ENCODE peak calls at places on chromosome 10, in eight cellular contexts. F is cardiac fibroblast, U is AG10803, W is psoas muscle, Y is upper lobe of right lung, C is WERI-Rb-1, D is choroid plexus epithelial cell, H is fibroblast of the aortic adventitia. L is an unnamed sample.
A peak's percentile ranks its signal among the peaks of the same experiment; 100 is the strongest.

GRCh38 chr10:70778267-70778924 is 6.8 kb downstream of the TBATA start:
- DNase-seq in F (no peak), U (no peak), W (no peak), Y (no peak), C (no peak), D (no peak), H (no peak), L (no peak)

GRCh38 chr10:72729528-72729927 is 37.6 kb downstream of the MCU start:
- DNase-seq in F (peak; percentile 49), U (peak; percentile 37), W (no peak), Y (no peak), C (no peak), D (no peak), H (peak; percentile 53), L (no peak)

GRCh38 chr10:79070611-79071534 is 2.1 kb downstream of the ZMIZ1 start:
- DNase-seq in F (peak; percentile 83), U (peak; percentile 91), W (peak; percentile 97), Y (peak; percentile 95), C (peak; percentile 53), D (peak; percentile 76), H (peak; percentile 97), L (peak; percentile 84)

GRCh38 chr10:30368065-30368718 is 19.1 kb upstream of the MTPAP start:
- DNase-seq in F (no peak), U (peak; percentile 49), W (no peak), Y (no peak), C (no peak), D (peak; percentile 59), H (peak; percentile 49), L (peak; percentile 20)

GRCh38 chr10:14588084-14588937 is 186.4 kb downstream of the FAM107B start:
- DNase-seq in F (peak; percentile 96), U (peak; percentile 98), W (no peak), Y (no peak), C (no peak), D (peak; percentile 92), H (peak; percentile 88), L (peak; percentile 98)

GRCh38 chr10:132136097-132136521 is 50.6 kb upstream of the DPYSL4 start:
- DNase-seq in F (no peak), U (no peak), W (peak; percentile 49), Y (peak; percentile 51), C (no peak), D (no peak), H (no peak), L (no peak)

GRCh38 chr10:97138174-97138573 is 47.6 kb downstream of the SLIT1 start:
- DNase-seq in F (no peak), U (no peak), W (no peak), Y (no peak), C (peak; percentile 82), D (no peak), H (no peak), L (no peak)

GRCh38 chr10:25965584-25965983 is 31.6 kb downstream of the MYO3A start:
- DNase-seq in F (no peak), U (no peak), W (no peak), Y (no peak), C (no peak), D (no peak), H (no peak), L (no peak)

GRCh38 chr10:22436526-22436892 is 91.2 kb downstream of the SPAG6 start:
- DNase-seq in F (no peak), U (no peak), W (no peak), Y (no peak), C (no peak), D (no peak), H (no peak), L (no peak)

GRCh38 chr10:81116201-81116600 is 578.5 kb downstream of the SH2D4B start:
- DNase-seq in F (no peak), U (no peak), W (no peak), Y (no peak), C (no peak), D (no peak), H (no peak), L (no peak)

GRCh38 chr10:29648114-29648982 is 13.6 kb upstream of the SVIL start:
- DNase-seq in F (peak; percentile 75), U (peak; percentile 41), W (no peak), Y (no peak), C (no peak), D (no peak), H (peak; percentile 68), L (peak; percentile 90)

GRCh38 chr10:103856497-103857175 is 1.3 kb upstream of the SH3PXD2A start:
- DNase-seq in F (no peak), U (no peak), W (no peak), Y (no peak), C (no peak), D (no peak), H (no peak), L (no peak)

GRCh38 chr10:103854687-103855423 is 521 bp downstream of the SH3PXD2A start:
- DNase-seq in F (peak; percentile 50), U (peak; percentile 48), W (peak; percentile 77), Y (no peak), C (peak; percentile 48), D (no peak), H (peak; percentile 41), L (no peak)

GRCh38 chr10:103855424-103855823 is at the start of gene SH3PXD2A:
- DNase-seq in F (no peak), U (peak; percentile 24), W (peak; percentile 70), Y (peak; percentile 74), C (peak; percentile 59), D (no peak), H (no peak), L (peak; percentile 64)

GRCh38 chr10:103854265-103854686 is 1.1 kb downstream of the SH3PXD2A start:
- DNase-seq in F (peak; percentile 44), U (peak; percentile 26), W (no peak), Y (no peak), C (peak; percentile 30), D (no peak), H (peak; percentile 33), L (peak; percentile 76)

DNA sequence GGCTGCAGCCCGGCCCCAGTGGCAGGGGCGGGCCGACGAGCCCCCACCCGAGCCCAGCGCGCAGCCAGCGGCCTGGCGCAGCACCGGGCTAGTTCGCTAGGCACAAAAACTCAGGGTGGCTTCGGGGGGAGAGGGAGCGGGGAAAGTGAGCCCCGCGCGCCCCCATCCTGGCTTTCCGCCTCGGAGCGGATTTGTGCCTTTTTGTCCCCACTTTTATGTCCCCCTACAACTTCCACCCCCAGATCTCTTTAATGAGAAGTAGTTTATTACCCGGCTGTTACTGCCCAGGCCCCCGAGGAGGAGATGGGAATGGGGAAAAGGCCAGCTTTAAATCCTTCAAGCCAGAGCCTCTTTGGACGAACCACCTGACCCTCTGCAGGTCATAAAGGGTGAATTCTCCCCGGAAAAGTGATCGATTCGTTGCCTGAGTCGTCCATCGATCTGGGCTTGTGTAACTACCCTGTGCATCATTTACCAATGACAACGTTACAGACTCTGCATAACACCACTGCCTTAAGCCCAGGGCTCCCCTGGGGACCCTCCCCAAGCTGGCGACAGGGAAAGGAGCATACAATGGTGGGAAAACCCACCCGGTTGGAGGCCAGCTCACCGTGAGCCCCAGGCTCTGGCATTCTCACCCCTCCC is 598 bp upstream of the SH3PXD2A start:
- DNase-seq in F (no peak), U (no peak), W (no peak), Y (no peak), C (no peak), D (no peak), H (no peak), L (no peak)
- H3K4me3 ChIP-seq in F (peak overlapping the region; percentile 74), U (peak overlapping the region; percentile 81), W (peak overlapping the region; percentile 96), Y (peak overlapping the region; percentile 69), C (peak overlapping the region; percentile 58), D (peak overlapping the region; percentile 54), H (peak overlapping the region; percentile 74), L (peak overlapping the region; percentile 78)

DNA sequence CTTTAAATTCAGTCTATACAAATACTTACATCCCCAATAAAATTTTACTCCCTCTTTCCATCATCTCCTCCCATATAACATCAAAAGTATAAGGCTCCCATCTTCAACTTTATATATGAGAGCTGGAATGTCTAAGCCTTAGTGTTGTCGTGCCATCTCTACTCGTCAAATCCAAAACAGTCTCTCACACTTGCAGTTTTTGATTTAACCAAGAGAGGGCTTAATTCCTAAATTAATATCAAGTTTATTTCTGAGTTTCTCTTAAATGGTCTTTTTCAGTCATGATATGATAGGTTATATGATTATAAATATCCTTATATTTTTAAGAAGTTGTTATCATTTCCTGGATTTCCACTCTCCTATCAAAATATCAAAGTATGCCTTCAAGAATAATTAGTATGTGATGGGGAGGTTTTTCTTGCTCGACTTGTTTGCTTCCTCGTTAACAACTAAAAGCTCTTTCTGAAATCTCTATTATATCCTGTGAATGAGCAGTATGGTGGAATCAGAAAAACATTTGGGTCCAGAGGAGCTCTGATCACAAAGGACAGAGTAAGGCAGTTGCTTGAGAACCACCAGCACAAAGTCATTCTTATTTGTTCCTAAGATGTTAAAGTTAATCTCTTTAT is 12.5 kb upstream of the LIPK start:
- DNase-seq in F (peak; percentile 40), U (peak; percentile 8), W (no peak), Y (no peak), C (no peak), D (peak; percentile 39), H (peak; percentile 49), L (peak; percentile 53)
- TF ChIP-seq CTCF in F (peak; percentile 33), U (peak; percentile 42), W (no peak), Y (peak; percentile 23), C (no peak), D (peak; percentile 44), H (peak; percentile 47), L (peak; percentile 16)

DNA sequence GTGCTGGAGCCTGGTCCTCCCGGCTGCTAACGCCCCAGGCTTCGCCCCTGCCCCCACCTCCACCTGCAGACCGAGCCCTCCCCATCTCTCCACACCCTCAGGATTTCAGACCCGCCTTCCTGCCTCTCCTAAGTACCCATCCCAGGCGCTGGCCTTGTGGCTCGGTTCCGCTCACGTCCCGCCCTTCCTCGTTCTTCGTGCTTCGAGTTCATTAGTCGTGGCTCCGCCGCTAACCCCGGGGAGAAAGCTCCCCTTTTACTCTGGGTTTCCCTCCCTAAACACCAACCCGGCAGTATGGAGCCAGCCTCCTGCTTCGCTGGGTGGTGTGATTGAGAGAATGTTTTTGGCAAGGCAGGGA is 11.2 kb downstream of the EMX2 start:
- DNase-seq in F (no peak), U (no peak), W (no peak), Y (no peak), C (no peak), D (no peak), H (no peak), L (no peak)
- H3K4me3 ChIP-seq in F (no peak overlapping the region), U (peak overlapping the region; percentile 59), W (peak overlapping the region; percentile 49), Y (no peak overlapping the region), C (no peak overlapping the region), D (no peak overlapping the region), H (no peak overlapping the region), L (peak overlapping the region; percentile 36)

GRCh38 chr10:84537447-84537931 is 209.1 kb downstream of the CCSER2 start:
- DNase-seq in F (peak; percentile 81), U (peak; percentile 57), W (peak; percentile 66), Y (no peak), C (peak; percentile 50), D (peak; percentile 78), H (peak; percentile 74), L (peak; percentile 40)

GRCh38 chr10:84538036-84538435 is 209.6 kb downstream of the CCSER2 start:
- DNase-seq in F (no peak), U (no peak), W (no peak), Y (no peak), C (no peak), D (no peak), H (no peak), L (no peak)

GRCh38 chr10:84531396-84531795 is 203.0 kb downstream of the CCSER2 start:
- DNase-seq in F (peak; percentile 53), U (no peak), W (no peak), Y (no peak), C (no peak), D (no peak), H (peak; percentile 16), L (peak; percentile 44)

GRCh38 chr10:84530724-84531325 is 202.4 kb downstream of the CCSER2 start:
- DNase-seq in F (no peak), U (no peak), W (no peak), Y (no peak), C (no peak), D (no peak), H (no peak), L (no peak)

GRCh38 chr10:84534168-84534567 is 205.8 kb downstream of the CCSER2 start:
- DNase-seq in F (no peak), U (no peak), W (no peak), Y (no peak), C (peak; percentile 27), D (no peak), H (no peak), L (no peak)
- TF ChIP-seq CTCF in F (no peak), U (peak; percentile 22), W (no peak), Y (no peak), C (peak; percentile 61), D (peak; percentile 36), H (peak; percentile 9), L (no peak)

L was measured in foreskin fibroblast.